ENCODE peak calls at places on chromosomes 13 and 19, in ten cellular contexts. S is small intestine; C is effector memory CD4-positive, alpha-beta T cell; B is brain microvascular endothelial cell; M is stomach; U is neural progenitor cell; I is GM23338; V is right lobe of liver; F is RWPE1; R is DND-41. P is an unnamed sample.

GRCh38 chr13:25654332-25654731 is 282.6 kb downstream of the ATP8A2 start:
- DNase-seq in S (no peak), C (no peak), B (no peak), M (no peak), U (no peak), I (no peak), V (no peak), F (no peak), R (no peak), P (no peak)

GRCh38 chr13:33519561-33520479 is 234.3 kb upstream of the STARD13 start:
- DNase-seq in S (no peak), C (no peak), B (peak), M (no peak), U (no peak), I (no peak), V (no peak), F (no peak), R (no peak), P (no peak)

GRCh38 chr13:95115525-95115924 is 185.7 kb downstream of the ABCC4 start:
- DNase-seq in S (no peak), C (no peak), B (peak), M (peak), U (no peak), I (no peak), V (no peak), F (peak), R (no peak), P (no peak)

GRCh38 chr19:5711025-5711424 is 8.9 kb downstream of the LONP1 start:
- DNase-seq in S (no peak), C (no peak), B (no peak), M (no peak), U (no peak), I (no peak), V (no peak), F (no peak), R (no peak), P (no peak)

GRCh38 chr13:34208326-34208725 is 390.4 kb downstream of the RFC3 start:
- DNase-seq in S (no peak), C (no peak), B (no peak), M (no peak), U (no peak), I (no peak), V (no peak), F (no peak), R (no peak), P (no peak)

GRCh38 chr13:99087130-99087953 is 109.5 kb upstream of the DOCK9 start:
- DNase-seq in S (peak), C (peak), B (peak), M (peak), U (peak), I (peak), V (peak), F (peak), R (peak), P (peak)

GRCh38 chr19:1938071-1938470 is 2.9 kb upstream of the CSNK1G2 start:
- DNase-seq in S (no peak), C (no peak), B (no peak), M (no peak), U (no peak), I (no peak), V (no peak), F (no peak), R (no peak), P (no peak)

GRCh38 chr13:25806304-25806974 is 245.4 kb downstream of the SHISA2 start:
- DNase-seq in S (no peak), C (no peak), B (peak), M (no peak), U (no peak), I (no peak), V (no peak), F (no peak), R (no peak), P (no peak)

GRCh38 chr19:51607077-51607476 is 23.1 kb downstream of the SIGLEC5 start:
- DNase-seq in S (no peak), C (no peak), B (no peak), M (no peak), U (no peak), I (no peak), V (no peak), F (no peak), R (no peak), P (no peak)

GRCh38 chr13:30145709-30146367 is 161.5 kb downstream of the KATNAL1 start:
- DNase-seq in S (no peak), C (no peak), B (no peak), M (no peak), U (no peak), I (no peak), V (no peak), F (no peak), R (no peak), P (no peak)

GRCh38 chr13:79417741-79418140 is 11.7 kb upstream of the RBM26 start:
- DNase-seq in S (no peak), C (no peak), B (no peak), M (no peak), U (no peak), I (no peak), V (no peak), F (no peak), R (no peak), P (no peak)

GRCh38 chr13:91346848-91347211 is 657 bp upstream of the MIR17HG start:
- DNase-seq in S (peak), C (peak), B (no peak), M (no peak), U (peak), I (peak), V (peak), F (no peak), R (peak), P (peak)

GRCh38 chr13:47499358-47500150 is 501.5 kb downstream of the SUCLA2 start:
- DNase-seq in S (no peak), C (no peak), B (peak), M (no peak), U (no peak), I (no peak), V (no peak), F (peak), R (no peak), P (no peak)

GRCh38 chr19:55958356-55958755 is 10.7 kb downstream of the NLRP8 start:
- DNase-seq in S (no peak), C (no peak), B (no peak), M (no peak), U (no peak), I (no peak), V (no peak), F (no peak), R (no peak), P (no peak)

GRCh38 chr19:32254128-32254527 is 91.3 kb upstream of the ZNF507 start:
- DNase-seq in S (no peak), C (no peak), B (no peak), M (no peak), U (no peak), I (no peak), V (no peak), F (no peak), R (no peak), P (no peak)

GRCh38 chr19:17677002-17677401 is 11.2 kb downstream of the UNC13A start:
- DNase-seq in S (no peak), C (no peak), B (no peak), M (no peak), U (peak), I (peak), V (no peak), F (no peak), R (no peak), P (no peak)

GRCh38 chr13:112066624-112067004 is 335 bp upstream of the SOX1 start:
- DNase-seq in S (peak), C (no peak), B (no peak), M (no peak), U (peak), I (peak), V (no peak), F (no peak), R (no peak), P (peak)

GRCh38 chr13:45179428-45179827 is 21.4 kb downstream of the KCTD4 start:
- DNase-seq in S (peak), C (no peak), B (no peak), M (no peak), U (no peak), I (no peak), V (no peak), F (no peak), R (no peak), P (no peak)

GRCh38 chr13:70108276-70108845 is at the start of gene KLHL1:
- DNase-seq in S (no peak), C (no peak), B (no peak), M (no peak), U (peak), I (peak), V (no peak), F (no peak), R (no peak), P (no peak)

GRCh38 chr19:54552913-54553310 is 20.7 kb upstream of the LILRA2 start:
- DNase-seq in S (no peak), C (no peak), B (no peak), M (no peak), U (no peak), I (no peak), V (no peak), F (no peak), R (no peak), P (no peak)

GRCh38 chr19:8334458-8335342 is 8.4 kb downstream of the KANK3 start:
- DNase-seq in S (peak), C (no peak), B (no peak), M (peak), U (peak), I (peak), V (peak), F (peak), R (no peak), P (no peak)

GRCh38 chr13:44040070-44040753 is 160.5 kb downstream of the LACC1 start:
- DNase-seq in S (peak), C (no peak), B (no peak), M (no peak), U (no peak), I (no peak), V (no peak), F (no peak), R (no peak), P (no peak)

GRCh38 chr19:55146078-55146647 is 2.8 kb downstream of the TNNT1 start:
- DNase-seq in S (no peak), C (no peak), B (no peak), M (no peak), U (peak), I (peak), V (no peak), F (peak), R (peak), P (no peak)

GRCh38 chr13:93814658-93815057 is 588.1 kb downstream of the GPC6 start:
- DNase-seq in S (no peak), C (no peak), B (no peak), M (no peak), U (no peak), I (peak), V (no peak), F (no peak), R (no peak), P (no peak)

GRCh38 chr19:8041553-8041952 is 11.0 kb upstream of the CCL25 start:
- DNase-seq in S (no peak), C (no peak), B (no peak), M (no peak), U (no peak), I (no peak), V (no peak), F (no peak), R (no peak), P (no peak)

GRCh38 chr19:16496613-16496983 is 404 bp downstream of the C19orf44 start:
- DNase-seq in S (no peak), C (no peak), B (peak), M (peak), U (no peak), I (peak), V (no peak), F (no peak), R (no peak), P (no peak)

GRCh38 chr19:38946229-38947010 is 15.7 kb downstream of the MRPS12 start:
- DNase-seq in S (no peak), C (no peak), B (no peak), M (no peak), U (no peak), I (no peak), V (no peak), F (no peak), R (no peak), P (no peak)

GRCh38 chr19:46466536-46467199 is 4.7 kb downstream of the PNMA8A start:
- DNase-seq in S (no peak), C (no peak), B (peak), M (no peak), U (no peak), I (no peak), V (no peak), F (peak), R (no peak), P (no peak)

GRCh38 chr13:108993346-108993745 is 363.9 kb downstream of the MYO16 start:
- DNase-seq in S (no peak), C (no peak), B (no peak), M (no peak), U (no peak), I (no peak), V (no peak), F (peak), R (no peak), P (no peak)

GRCh38 chr13:26483546-26483945 is 73.9 kb upstream of the WASF3 start:
- DNase-seq in S (no peak), C (no peak), B (no peak), M (no peak), U (no peak), I (no peak), V (no peak), F (no peak), R (no peak), P (no peak)

GRCh38 chr13:107942030-107942617 is 273.2 kb downstream of the LIG4 start:
- DNase-seq in S (no peak), C (no peak), B (no peak), M (no peak), U (no peak), I (no peak), V (no peak), F (no peak), R (no peak), P (no peak)

GRCh38 chr19:14022469-14022868 is 5.5 kb upstream of the RLN3 start:
- DNase-seq in S (no peak), C (no peak), B (no peak), M (no peak), U (no peak), I (no peak), V (no peak), F (no peak), R (no peak), P (no peak)

GRCh38 chr19:15248648-15249559 is 16.7 kb upstream of the EPHX3 start:
- DNase-seq in S (peak), C (no peak), B (peak), M (peak), U (no peak), I (no peak), V (peak), F (peak), R (no peak), P (peak)

GRCh38 chr13:40589285-40590109 is 76.9 kb downstream of the FOXO1 start:
- DNase-seq in S (no peak), C (no peak), B (peak), M (no peak), U (peak), I (no peak), V (no peak), F (peak), R (no peak), P (no peak)

GRCh38 chr13:83620535-83621220 is 261.6 kb downstream of the SLITRK1 start:
- DNase-seq in S (no peak), C (no peak), B (peak), M (no peak), U (no peak), I (no peak), V (no peak), F (peak), R (no peak), P (no peak)

GRCh38 chr19:44643605-44644390 is at the start of gene PVR:
- DNase-seq in S (peak), C (no peak), B (peak), M (peak), U (peak), I (peak), V (peak), F (peak), R (no peak), P (peak)
- H3K27ac ChIP-seq in S (peak), C (no peak), B (peak), M (peak), U (no peak), I (no peak), V (peak), F (peak), R (no peak), P (peak)

GRCh38 chr19:41217741-41218140 is 1.3 kb upstream of the AXL start:
- DNase-seq in S (no peak), C (no peak), B (no peak), M (no peak), U (no peak), I (no peak), V (no peak), F (no peak), R (no peak), P (no peak)
- H3K27ac ChIP-seq in S (no peak), C (no peak), B (no peak), M (no peak), U (no peak), I (no peak), V (no peak), F (peak), R (no peak), P (no peak)

GRCh38 chr13:58587183-58587582 is 955.6 kb downstream of the PCDH17 start:
- DNase-seq in S (no peak), C (no peak), B (no peak), M (no peak), U (no peak), I (no peak), V (no peak), F (no peak), R (no peak), P (no peak)
- H3K27ac ChIP-seq in S (no peak), C (no peak), B (no peak), M (no peak), U (no peak), I (no peak), V (no peak), F (no peak), R (no peak), P (no peak)

DNA sequence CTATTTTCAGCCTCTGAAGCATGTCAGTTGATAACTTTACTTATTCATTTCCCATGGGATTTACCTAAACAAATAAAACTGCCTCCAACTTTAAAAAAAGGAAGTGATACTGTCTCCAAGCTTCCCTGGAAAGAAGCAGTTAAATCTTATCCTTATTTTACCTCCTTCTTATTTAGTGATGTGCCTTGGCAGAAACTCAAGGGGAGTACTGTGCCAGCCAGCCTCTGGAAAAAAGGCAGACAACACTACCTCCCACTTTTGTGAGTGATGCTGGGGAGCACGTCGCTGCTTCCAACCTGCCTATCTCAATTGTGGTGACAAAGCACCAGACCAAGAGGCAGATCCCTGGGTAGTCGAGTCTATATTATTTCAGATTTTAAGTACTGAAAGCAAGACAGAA is 765.6 kb downstream of the DIAPH3 start:
- DNase-seq in S (no peak), C (no peak), B (peak), M (no peak), U (no peak), I (no peak), V (no peak), F (no peak), R (no peak), P (no peak)
- H3K27ac ChIP-seq in S (no peak), C (no peak), B (no peak), M (no peak), U (no peak), I (no peak), V (no peak), F (no peak), R (no peak), P (no peak)

GRCh38 chr13:114089341-114089740 is 43.1 kb downstream of the RASA3 start:
- DNase-seq in S (no peak), C (no peak), B (no peak), M (no peak), U (no peak), I (no peak), V (peak), F (no peak), R (no peak), P (no peak)
- H3K27ac ChIP-seq in S (no peak), C (no peak), B (no peak), M (no peak), U (no peak), I (no peak), V (no peak), F (peak), R (no peak), P (no peak)

P was measured in pancreas.